ENCODE peak calls at places on chromosomes 12 and 14, in five cellular contexts. One of them, this sample, is unnamed.

GRCh38 chr14:64444984-64445845 is 20.1 kb upstream of the AKAP5 start:
- DNase-seq in progenitor cell of endocrine pancreas: no peak
- DNase-seq in epithelial cell of esophagus: peak
- DNase-seq in HT1080: peak
- DNase-seq in stimulated activated CD8-positive, alpha-beta memory T cell treated with anti-CD3 and anti-CD28 coated beads, Interleukin-4, amount 100 ng/mL, for 1 hour: no peak
- DNase-seq in this sample: no peak

GRCh38 chr14:23881292-23881691 is 72.3 kb upstream of the DHRS4 start:
- DNase-seq in progenitor cell of endocrine pancreas: no peak
- DNase-seq in epithelial cell of esophagus: no peak
- DNase-seq in HT1080: no peak
- DNase-seq in stimulated activated CD8-positive, alpha-beta memory T cell treated with anti-CD3 and anti-CD28 coated beads, Interleukin-4, amount 100 ng/mL, for 1 hour: no peak
- DNase-seq in this sample: no peak

GRCh38 chr12:82203076-82203475 is 155.1 kb downstream of the CCDC59 start:
- DNase-seq in progenitor cell of endocrine pancreas: no peak
- DNase-seq in epithelial cell of esophagus: peak
- DNase-seq in HT1080: no peak
- DNase-seq in stimulated activated CD8-positive, alpha-beta memory T cell treated with anti-CD3 and anti-CD28 coated beads, Interleukin-4, amount 100 ng/mL, for 1 hour: no peak
- DNase-seq in this sample: no peak

GRCh38 chr12:57138526-57139272 is 8.7 kb downstream of the LRP1-AS start:
- DNase-seq in progenitor cell of endocrine pancreas: no peak
- DNase-seq in epithelial cell of esophagus: no peak
- DNase-seq in HT1080: no peak
- DNase-seq in stimulated activated CD8-positive, alpha-beta memory T cell treated with anti-CD3 and anti-CD28 coated beads, Interleukin-4, amount 100 ng/mL, for 1 hour: no peak
- DNase-seq in this sample: no peak

GRCh38 chr12:95205685-95206084 is 11.6 kb downstream of the FGD6 start:
- DNase-seq in progenitor cell of endocrine pancreas: no peak
- DNase-seq in epithelial cell of esophagus: peak
- DNase-seq in HT1080: peak
- DNase-seq in stimulated activated CD8-positive, alpha-beta memory T cell treated with anti-CD3 and anti-CD28 coated beads, Interleukin-4, amount 100 ng/mL, for 1 hour: no peak
- DNase-seq in this sample: peak

GRCh38 chr14:56953884-56954283 is 143.6 kb upstream of the OTX2 start:
- DNase-seq in progenitor cell of endocrine pancreas: no peak
- DNase-seq in epithelial cell of esophagus: no peak
- DNase-seq in HT1080: no peak
- DNase-seq in stimulated activated CD8-positive, alpha-beta memory T cell treated with anti-CD3 and anti-CD28 coated beads, Interleukin-4, amount 100 ng/mL, for 1 hour: no peak
- DNase-seq in this sample: no peak

GRCh38 chr14:105519946-105520698 is 6.3 kb upstream of the TMEM121 start:
- DNase-seq in progenitor cell of endocrine pancreas: no peak
- DNase-seq in epithelial cell of esophagus: no peak
- DNase-seq in HT1080: no peak
- DNase-seq in stimulated activated CD8-positive, alpha-beta memory T cell treated with anti-CD3 and anti-CD28 coated beads, Interleukin-4, amount 100 ng/mL, for 1 hour: no peak
- DNase-seq in this sample: no peak

GRCh38 chr12:121875582-121875981 is 13.0 kb upstream of the PSMD9 start:
- DNase-seq in progenitor cell of endocrine pancreas: no peak
- DNase-seq in epithelial cell of esophagus: no peak
- DNase-seq in HT1080: no peak
- DNase-seq in stimulated activated CD8-positive, alpha-beta memory T cell treated with anti-CD3 and anti-CD28 coated beads, Interleukin-4, amount 100 ng/mL, for 1 hour: no peak
- DNase-seq in this sample: no peak

GRCh38 chr12:128951448-128951847 is 98.2 kb downstream of the GLT1D1 start:
- DNase-seq in progenitor cell of endocrine pancreas: no peak
- DNase-seq in epithelial cell of esophagus: no peak
- DNase-seq in HT1080: peak
- DNase-seq in stimulated activated CD8-positive, alpha-beta memory T cell treated with anti-CD3 and anti-CD28 coated beads, Interleukin-4, amount 100 ng/mL, for 1 hour: no peak
- DNase-seq in this sample: no peak

This sample was measured in GOT3.